ENCODE peak calls at places on chromosome 20, in four cellular contexts. L is H1, W is ovary, F is A549. N is an unnamed sample.

GRCh38 chr20:40683221-40683893 is 5.7 kb downstream of the MAFB start:
- DNase-seq in L (peak; percentile 71), F (no peak), W (peak; percentile 49), N (no peak)

GRCh38 chr20:25669826-25670422 is 26.7 kb downstream of the ZNF337 start:
- DNase-seq in W (no peak), L (no peak), F (peak; percentile 48), N (no peak)

GRCh38 chr20:45111799-45112471 is 3.0 kb downstream of the WFDC5 start:
- DNase-seq in L (peak; percentile 75), W (no peak), F (peak; percentile 20), N (no peak)

GRCh38 chr20:46312945-46313861 is 4.9 kb upstream of the CDH22 start:
- DNase-seq in L (no peak), W (no peak), F (no peak), N (no peak)

GRCh38 chr20:51526754-51527153 is 15.8 kb downstream of the NFATC2 start:
- DNase-seq in W (no peak), L (no peak), F (no peak), N (no peak)

GRCh38 chr20:11083841-11084240 is 410.0 kb upstream of the JAG1 start:
- DNase-seq in L (no peak), W (no peak), F (no peak), N (no peak)

GRCh38 chr20:25058797-25059486 is 1.0 kb upstream of the ACSS1 start:
- DNase-seq in L (no peak), W (no peak), F (no peak), N (no peak)

GRCh38 chr20:56698749-56699148 is 69.6 kb downstream of the TFAP2C start:
- DNase-seq in L (no peak), W (no peak), F (no peak), N (no peak)

GRCh38 chr20:32277361-32278198 is at the start of gene KIF3B:
- DNase-seq in F (peak; percentile 90), W (peak; percentile 90), L (peak; percentile 84), N (peak; percentile 94)

GRCh38 chr20:59598625-59599310 is 5.6 kb upstream of the PHACTR3 start:
- DNase-seq in W (no peak), L (peak; percentile 65), F (peak; percentile 42), N (peak; percentile 64)

GRCh38 chr20:13006825-13007224 is 1.9 kb upstream of the SPTLC3 start:
- DNase-seq in W (no peak), L (no peak), F (no peak), N (no peak)

DNA sequence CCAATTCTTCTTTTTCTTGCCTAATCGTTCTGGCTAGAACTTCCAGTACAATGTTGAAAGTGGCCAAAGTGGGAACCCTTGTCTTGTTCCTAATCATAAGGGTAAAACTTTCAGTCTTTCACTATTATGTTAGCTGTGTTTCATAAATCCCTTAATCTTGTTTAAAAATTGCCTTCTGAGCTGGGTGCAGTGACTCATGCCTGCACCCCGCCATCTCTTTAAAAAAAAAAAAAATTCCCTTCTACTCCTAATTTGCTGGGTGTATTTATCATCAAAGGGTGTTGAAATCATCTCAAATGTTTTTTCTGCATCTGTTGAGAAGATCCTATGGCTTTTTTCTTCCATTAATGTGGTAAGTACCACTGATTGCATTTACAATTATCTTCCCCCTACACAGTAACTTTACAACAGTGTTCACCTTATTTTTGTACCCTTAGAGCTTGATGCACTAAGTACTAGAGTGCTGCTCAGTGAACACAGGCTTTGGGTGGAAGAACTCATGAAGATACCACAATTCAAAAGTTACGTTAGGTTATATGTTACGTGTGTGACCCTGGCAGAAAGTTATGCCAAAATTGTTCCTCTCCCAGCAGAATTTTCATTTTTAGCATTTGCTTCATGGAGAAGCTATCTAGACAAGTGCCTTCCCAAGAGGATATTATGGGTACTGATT is 9.7 kb downstream of the SNRPB start:
- DNase-seq in L (no peak), F (no peak), W (no peak), N (no peak)
- TF ChIP-seq POLR2A in L (no peak), F (no peak), W (no peak), N (no peak)

DNA sequence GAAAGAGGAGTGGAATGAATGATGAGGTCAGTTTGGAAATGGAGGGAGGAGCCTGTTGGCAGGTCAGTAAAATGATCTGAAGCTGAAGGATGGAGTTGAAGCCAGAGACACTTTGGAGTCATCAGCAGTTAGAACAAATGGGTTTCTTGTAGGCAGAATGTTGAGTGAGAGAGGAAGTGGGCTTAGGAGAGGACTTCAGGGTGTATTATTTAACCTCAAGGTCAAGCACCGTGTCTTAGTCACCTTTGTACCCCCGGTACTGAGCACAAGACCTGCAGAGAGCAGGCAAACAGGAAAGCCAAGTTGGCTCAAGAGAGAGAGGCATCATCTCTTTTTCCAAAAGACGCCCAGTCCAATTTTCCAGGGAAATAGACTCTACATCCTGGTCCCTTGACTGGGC is 23.3 kb downstream of the C20orf173 start:
- DNase-seq in L (no peak), W (no peak), F (no peak), N (no peak)
- TF ChIP-seq POLR2A in L (no peak), W (no peak), F (no peak), N (no peak)

GRCh38 chr20:36055145-36055544 is 86.8 kb downstream of the CNBD2 start:
- DNase-seq in F (no peak), W (no peak), L (no peak), N (no peak)

GRCh38 chr20:36052117-36052513 is 83.7 kb downstream of the CNBD2 start:
- DNase-seq in F (no peak), L (no peak), W (no peak), N (no peak)

GRCh38 chr20:36051318-36052116 is 83.1 kb downstream of the CNBD2 start:
- DNase-seq in F (no peak), L (peak; percentile 53), W (no peak), N (no peak)

GRCh38 chr20:36045373-36045714 is 77.0 kb downstream of the CNBD2 start:
- DNase-seq in F (no peak), L (no peak), W (no peak), N (no peak)

GRCh38 chr20:36050436-36051317 is 82.3 kb downstream of the CNBD2 start:
- DNase-seq in F (peak; percentile 91), W (peak; percentile 94), L (peak; percentile 94), N (peak; percentile 85)
- TF ChIP-seq POLR2A in F (peak; percentile 93), W (peak; percentile 95), L (peak; percentile 98), N (peak; percentile 96)

DNA sequence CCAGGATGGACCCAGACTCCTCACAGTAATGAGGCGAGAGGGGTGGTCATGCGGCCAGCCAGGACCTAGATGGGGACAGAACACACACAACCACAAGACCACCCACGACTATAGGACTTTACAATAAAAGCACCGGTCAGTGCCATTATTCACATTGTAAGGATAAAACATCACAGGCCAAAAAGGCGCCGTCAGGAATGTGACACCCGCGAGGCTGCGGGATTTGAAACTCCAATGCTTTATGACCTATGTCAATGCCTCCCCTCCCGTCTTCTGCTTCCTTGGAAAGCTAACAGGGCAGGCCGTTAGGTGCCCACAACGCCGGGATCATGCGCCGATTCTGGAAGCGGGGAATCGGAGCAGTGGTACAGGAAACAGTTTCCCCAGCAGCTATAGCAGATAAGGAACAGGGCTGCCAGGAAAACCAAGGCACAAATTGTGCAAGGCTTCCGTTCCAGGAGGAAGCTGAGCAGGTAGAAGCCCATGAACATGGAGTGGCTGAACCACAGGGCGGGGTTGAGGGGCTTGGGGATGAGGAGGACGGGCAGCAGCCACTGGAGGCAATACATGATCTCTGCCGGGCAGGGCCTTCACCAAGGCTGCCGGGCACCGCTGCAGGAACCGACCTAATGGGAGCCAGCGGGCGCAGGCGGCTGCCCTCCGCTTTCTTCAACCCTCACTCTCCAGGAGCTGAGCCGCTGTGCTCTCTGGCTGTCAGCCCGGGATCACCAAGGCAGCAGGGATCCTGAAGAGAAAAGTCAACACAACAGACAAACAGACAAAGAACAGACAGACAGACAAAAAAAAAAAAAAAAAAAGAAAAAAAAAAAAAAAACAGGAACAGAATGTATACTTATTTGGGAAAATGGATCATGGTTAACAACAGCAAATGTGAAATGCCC is 2.2 kb upstream of the NNAT start:
- DNase-seq in F (no peak), L (no peak), W (peak; percentile 46), N (no peak)
- TF ChIP-seq POLR2A in F (no peak), L (no peak), W (no peak), N (no peak)

DNA sequence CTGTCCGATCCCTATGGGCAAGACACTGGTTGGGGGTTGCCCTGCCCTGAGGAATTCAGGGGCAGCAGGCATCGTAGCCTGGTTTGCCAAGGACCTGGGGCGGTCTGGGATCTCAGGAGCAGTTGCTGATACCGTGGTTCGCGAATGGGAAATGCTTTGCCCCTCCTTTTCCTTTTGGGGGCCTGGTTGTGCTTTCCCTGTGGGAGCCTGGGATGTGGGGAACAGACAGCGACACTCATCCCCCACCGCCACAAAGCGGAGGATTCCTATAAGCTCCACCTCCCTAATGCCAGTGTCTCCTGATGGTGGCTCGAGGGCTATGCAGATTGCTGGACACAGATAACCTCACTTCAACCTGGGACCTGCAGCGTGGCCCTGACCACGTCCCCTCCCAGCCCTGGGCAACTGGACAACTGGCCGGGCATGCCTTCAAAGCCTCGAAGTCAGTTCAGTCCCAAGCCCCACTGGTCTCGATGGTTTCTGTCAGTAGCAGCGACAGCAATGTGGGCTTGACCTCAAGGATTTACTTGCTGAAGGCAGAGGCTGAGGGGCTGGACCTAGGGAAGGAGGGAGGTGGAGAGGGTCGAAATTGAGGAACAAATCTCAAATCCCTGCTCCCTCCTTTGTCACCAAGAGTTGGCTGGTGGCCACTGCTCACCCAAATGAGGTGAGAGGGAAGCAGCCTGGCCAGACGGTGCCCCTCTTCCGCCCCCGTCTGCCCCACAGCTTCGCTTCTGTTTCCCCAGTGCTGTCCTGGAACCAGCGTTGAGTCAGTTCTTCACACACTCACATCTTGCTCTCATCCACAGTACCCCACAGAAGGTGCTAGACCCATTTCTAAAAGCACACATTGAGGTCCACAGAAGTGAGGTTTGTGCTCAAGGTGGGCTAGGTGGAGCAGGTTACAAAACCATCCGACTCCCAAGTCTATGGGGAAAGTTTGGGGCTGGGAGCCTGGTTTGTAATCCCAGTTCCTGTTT is 3.5 kb downstream of the CEBPB start:
- DNase-seq in F (peak; percentile 31), L (no peak), W (peak; percentile 56), N (no peak)
- TF ChIP-seq POLR2A in F (no peak), L (no peak), W (peak; percentile 18), N (no peak)

GRCh38 chr20:17938889-17939619 is 29.5 kb downstream of the SNX5 start:
- DNase-seq in L (peak; percentile 87), W (peak; percentile 79), F (peak; percentile 58), N (peak; percentile 50)
- TF ChIP-seq POLR2A in L (peak; percentile 65), W (no peak), F (no peak), N (no peak)

GRCh38 chr20:20710847-20711315 is 1.6 kb downstream of the RALGAPA2 start:
- DNase-seq in L (no peak), W (no peak), F (no peak), N (no peak)
- TF ChIP-seq POLR2A in L (no peak), W (no peak), F (no peak), N (no peak)

GRCh38 chr20:63628246-63628975 is 1.5 kb upstream of the GMEB2 start:
- DNase-seq in W (peak; percentile 82), F (peak; percentile 92), L (no peak), N (no peak)
- TF ChIP-seq POLR2A in W (no peak), F (peak; percentile 33), L (no peak), N (peak; percentile 9)

N was measured in H54.